ENCODE peak calls at places on chromosomes 11 and 22, in nine cellular contexts. One of them, this sample, is unnamed. For H3K4me1, the result is how much of the 10 kb centered on the place peaks cover.

GRCh38 chr11:129895126-129896041 is at the start of gene NFRKB:
- DNase-seq in ovary: peak
- DNase-seq in suprapubic skin: peak
- DNase-seq in prostate gland: peak
- DNase-seq in testis: peak
- DNase-seq in heart left ventricle: peak
- DNase-seq in A549: peak
- DNase-seq in uterus: peak
- DNase-seq in transverse colon: peak
- DNase-seq in this sample: peak

GRCh38 chr11:35146074-35146521 is 7.1 kb downstream of the CD44 start:
- DNase-seq in ovary: no peak
- DNase-seq in suprapubic skin: no peak
- DNase-seq in prostate gland: no peak
- DNase-seq in testis: no peak
- DNase-seq in heart left ventricle: no peak
- DNase-seq in A549: no peak
- DNase-seq in uterus: no peak
- DNase-seq in transverse colon: peak
- DNase-seq in this sample: no peak

GRCh38 chr11:71379722-71380121 is 68.5 kb downstream of the DHCR7 start:
- DNase-seq in ovary: no peak
- DNase-seq in suprapubic skin: no peak
- DNase-seq in prostate gland: no peak
- DNase-seq in testis: no peak
- DNase-seq in heart left ventricle: no peak
- DNase-seq in A549: no peak
- DNase-seq in uterus: no peak
- DNase-seq in transverse colon: no peak
- DNase-seq in this sample: no peak

GRCh38 chr11:70699294-70700221 is 301.2 kb downstream of the CTTN start:
- DNase-seq in ovary: no peak
- DNase-seq in suprapubic skin: no peak
- DNase-seq in prostate gland: no peak
- DNase-seq in testis: no peak
- DNase-seq in heart left ventricle: no peak
- DNase-seq in A549: no peak
- DNase-seq in uterus: no peak
- DNase-seq in transverse colon: no peak
- DNase-seq in this sample: no peak

GRCh38 chr11:102551188-102551781 is 20.7 kb upstream of the MMP7 start:
- DNase-seq in ovary: no peak
- DNase-seq in suprapubic skin: no peak
- DNase-seq in prostate gland: no peak
- DNase-seq in testis: no peak
- DNase-seq in heart left ventricle: no peak
- DNase-seq in A549: no peak
- DNase-seq in uterus: no peak
- DNase-seq in transverse colon: no peak
- DNase-seq in this sample: no peak

GRCh38 chr11:86888164-86888977 is 66.8 kb downstream of the FZD4 start:
- DNase-seq in ovary: no peak
- DNase-seq in suprapubic skin: no peak
- DNase-seq in prostate gland: no peak
- DNase-seq in testis: no peak
- DNase-seq in heart left ventricle: no peak
- DNase-seq in A549: no peak
- DNase-seq in uterus: no peak
- DNase-seq in transverse colon: no peak
- DNase-seq in this sample: no peak

GRCh38 chr11:13316528-13316961 is 39.0 kb downstream of the BMAL1 start:
- DNase-seq in ovary: peak
- DNase-seq in suprapubic skin: peak
- DNase-seq in prostate gland: no peak
- DNase-seq in testis: no peak
- DNase-seq in heart left ventricle: no peak
- DNase-seq in A549: no peak
- DNase-seq in uterus: peak
- DNase-seq in transverse colon: no peak
- DNase-seq in this sample: no peak

GRCh38 chr22:19882446-19883381 is 28.0 kb upstream of the GNB1L start:
- DNase-seq in ovary: peak
- DNase-seq in suprapubic skin: peak
- DNase-seq in prostate gland: no peak
- DNase-seq in testis: no peak
- DNase-seq in heart left ventricle: peak
- DNase-seq in A549: no peak
- DNase-seq in uterus: peak
- DNase-seq in transverse colon: no peak
- DNase-seq in this sample: no peak

GRCh38 chr11:116503216-116504160 is 269.3 kb downstream of the BUD13 start:
- DNase-seq in ovary: no peak
- DNase-seq in suprapubic skin: no peak
- DNase-seq in prostate gland: no peak
- DNase-seq in testis: no peak
- DNase-seq in heart left ventricle: no peak
- DNase-seq in A549: no peak
- DNase-seq in uterus: no peak
- DNase-seq in transverse colon: no peak
- DNase-seq in this sample: no peak

GRCh38 chr11:59754494-59754858 is 700 bp upstream of the STX3 start:
- DNase-seq in ovary: peak
- DNase-seq in suprapubic skin: no peak
- DNase-seq in prostate gland: peak
- DNase-seq in testis: peak
- DNase-seq in heart left ventricle: peak
- DNase-seq in A549: no peak
- DNase-seq in uterus: peak
- DNase-seq in transverse colon: peak
- DNase-seq in this sample: no peak

GRCh38 chr11:12074529-12075195 is 35.7 kb upstream of the MICAL2 start:
- DNase-seq in ovary: no peak
- DNase-seq in suprapubic skin: peak
- DNase-seq in prostate gland: no peak
- DNase-seq in testis: no peak
- DNase-seq in heart left ventricle: no peak
- DNase-seq in A549: no peak
- DNase-seq in uterus: no peak
- DNase-seq in transverse colon: no peak
- DNase-seq in this sample: no peak

GRCh38 chr11:128453444-128454336 is 133.7 kb downstream of the ETS1 start:
- DNase-seq in ovary: peak
- DNase-seq in suprapubic skin: no peak
- DNase-seq in prostate gland: peak
- DNase-seq in testis: peak
- DNase-seq in heart left ventricle: peak
- DNase-seq in A549: no peak
- DNase-seq in uterus: peak
- DNase-seq in transverse colon: peak
- DNase-seq in this sample: no peak

GRCh38 chr22:49548356-49549202 is 279.1 kb downstream of the BRD1 start:
- DNase-seq in ovary: no peak
- DNase-seq in suprapubic skin: peak
- DNase-seq in prostate gland: no peak
- DNase-seq in testis: no peak
- DNase-seq in heart left ventricle: no peak
- DNase-seq in A549: no peak
- DNase-seq in uterus: no peak
- DNase-seq in transverse colon: no peak
- DNase-seq in this sample: no peak

DNA sequence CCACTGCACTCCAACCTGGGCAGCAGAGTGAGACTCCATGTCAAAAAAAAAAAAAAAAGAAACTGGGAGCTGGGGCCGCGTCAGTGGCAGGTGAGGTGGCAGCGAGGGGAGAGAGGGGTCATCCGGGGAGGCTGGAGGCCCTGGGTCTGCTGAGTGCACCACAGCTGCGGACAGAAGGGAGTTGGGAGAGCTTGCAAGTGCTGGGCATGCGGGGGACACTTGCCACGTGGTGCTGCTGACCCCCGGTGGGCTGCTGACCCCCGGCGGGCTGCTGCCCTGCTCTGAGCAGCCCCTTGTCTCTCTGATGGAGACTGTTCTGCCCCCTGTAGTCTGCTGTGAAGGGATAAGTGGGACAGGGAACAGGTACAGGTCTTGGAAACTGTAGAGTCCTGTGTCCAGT is 2.6 kb downstream of the DRAP1 start:
- DNase-seq in ovary: no peak
- DNase-seq in suprapubic skin: no peak
- DNase-seq in prostate gland: no peak
- DNase-seq in testis: no peak
- DNase-seq in heart left ventricle: no peak
- DNase-seq in A549: no peak
- DNase-seq in uterus: no peak
- DNase-seq in transverse colon: no peak
- DNase-seq in this sample: no peak
- TF ChIP-seq POLR2A in ovary: no peak
- TF ChIP-seq POLR2A in suprapubic skin: no peak
- TF ChIP-seq POLR2A in prostate gland: no peak
- TF ChIP-seq POLR2A in testis: no peak
- TF ChIP-seq POLR2A in heart left ventricle: no peak
- TF ChIP-seq POLR2A in A549: no peak
- TF ChIP-seq POLR2A in uterus: no peak
- TF ChIP-seq POLR2A in transverse colon: no peak
- TF ChIP-seq POLR2A in this sample: no peak

DNA sequence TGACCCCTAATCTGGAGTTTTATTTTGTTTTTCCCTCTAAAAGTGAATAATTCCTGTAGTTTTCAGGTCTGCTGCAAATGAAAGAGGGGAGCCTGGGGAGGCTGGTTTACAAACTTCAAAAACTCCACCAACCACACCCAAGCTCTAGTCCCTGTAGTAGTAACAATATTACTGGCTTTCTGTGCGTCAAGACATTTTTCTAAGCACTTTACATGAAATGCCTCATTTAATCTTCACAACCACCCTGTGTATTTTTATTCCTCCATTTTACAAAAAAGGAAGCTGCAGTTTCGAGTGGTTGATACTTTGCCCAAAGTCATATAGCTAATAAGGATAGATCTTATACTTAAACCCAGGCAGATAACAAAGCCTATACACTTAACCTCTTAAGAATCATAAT is 23.5 kb downstream of the CTNND1 start:
- DNase-seq in ovary: no peak
- DNase-seq in suprapubic skin: no peak
- DNase-seq in prostate gland: no peak
- DNase-seq in testis: no peak
- DNase-seq in heart left ventricle: no peak
- DNase-seq in A549: no peak
- DNase-seq in uterus: no peak
- DNase-seq in transverse colon: no peak
- DNase-seq in this sample: no peak
- H3K4me1 ChIP-seq in ovary: under half
- H3K4me1 ChIP-seq in suprapubic skin: half or more
- H3K4me1 ChIP-seq in prostate gland: under half
- H3K4me1 ChIP-seq in testis: under half
- H3K4me1 ChIP-seq in heart left ventricle: half or more
- H3K4me1 ChIP-seq in A549: half or more
- H3K4me1 ChIP-seq in uterus: under half
- H3K4me1 ChIP-seq in transverse colon: half or more
- H3K4me1 ChIP-seq in this sample: under half

GRCh38 chr11:44806631-44807030 is 79.9 kb downstream of the TSPAN18 start:
- DNase-seq in ovary: no peak
- DNase-seq in suprapubic skin: no peak
- DNase-seq in prostate gland: no peak
- DNase-seq in testis: no peak
- DNase-seq in heart left ventricle: no peak
- DNase-seq in A549: no peak
- DNase-seq in uterus: no peak
- DNase-seq in transverse colon: no peak
- DNase-seq in this sample: no peak

GRCh38 chr11:44805152-44805461 is 78.3 kb downstream of the TSPAN18 start:
- DNase-seq in ovary: no peak
- DNase-seq in suprapubic skin: no peak
- DNase-seq in prostate gland: no peak
- DNase-seq in testis: no peak
- DNase-seq in heart left ventricle: no peak
- DNase-seq in A549: no peak
- DNase-seq in uterus: no peak
- DNase-seq in transverse colon: no peak
- DNase-seq in this sample: no peak

GRCh38 chr11:44808053-44808753 is 81.4 kb downstream of the TSPAN18 start:
- DNase-seq in ovary: no peak
- DNase-seq in suprapubic skin: no peak
- DNase-seq in prostate gland: no peak
- DNase-seq in testis: no peak
- DNase-seq in heart left ventricle: no peak
- DNase-seq in A549: no peak
- DNase-seq in uterus: no peak
- DNase-seq in transverse colon: no peak
- DNase-seq in this sample: no peak

GRCh38 chr11:44805596-44805995 is 78.8 kb downstream of the TSPAN18 start:
- DNase-seq in ovary: no peak
- DNase-seq in suprapubic skin: no peak
- DNase-seq in prostate gland: no peak
- DNase-seq in testis: no peak
- DNase-seq in heart left ventricle: no peak
- DNase-seq in A549: no peak
- DNase-seq in uterus: no peak
- DNase-seq in transverse colon: no peak
- DNase-seq in this sample: no peak

DNA sequence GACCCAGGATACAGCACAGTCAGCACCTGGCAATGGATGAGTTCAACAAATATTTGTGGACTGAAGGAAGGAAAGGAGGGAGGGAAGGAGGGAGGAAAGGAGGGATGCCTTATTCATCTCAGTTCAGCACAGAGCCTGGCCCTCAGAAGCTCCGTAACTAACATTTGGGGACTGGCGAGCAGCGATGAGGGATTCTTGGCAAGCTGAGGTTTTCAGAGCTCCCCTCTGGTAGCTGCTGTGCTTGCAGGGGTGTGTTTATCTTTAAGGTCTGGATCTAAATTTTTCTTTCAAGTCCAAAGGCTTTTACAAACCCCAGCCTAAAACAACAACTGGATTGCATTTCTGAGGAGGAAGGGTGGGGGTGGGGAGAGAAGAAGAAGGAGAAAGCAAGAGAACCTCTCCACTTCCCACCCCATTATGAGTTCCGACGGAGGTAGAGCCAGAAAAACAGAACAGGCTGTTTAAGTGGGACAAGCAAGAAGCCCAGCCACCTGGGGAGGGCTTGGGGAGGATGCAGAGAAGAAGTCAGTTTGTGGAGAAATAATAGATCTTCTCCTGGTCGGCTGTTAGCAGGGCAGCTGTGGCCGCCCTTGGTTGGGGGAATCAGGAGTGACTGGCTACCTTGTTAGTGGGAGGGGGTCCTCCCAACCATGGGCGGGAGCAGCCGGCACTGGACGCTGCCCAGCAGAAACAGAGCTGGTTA is 77.8 kb downstream of the TSPAN18 start:
- DNase-seq in ovary: no peak
- DNase-seq in suprapubic skin: no peak
- DNase-seq in prostate gland: no peak
- DNase-seq in testis: no peak
- DNase-seq in heart left ventricle: no peak
- DNase-seq in A549: no peak
- DNase-seq in uterus: peak
- DNase-seq in transverse colon: no peak
- DNase-seq in this sample: no peak
- H3K4me3 ChIP-seq in ovary: no peak
- H3K4me3 ChIP-seq in suprapubic skin: no peak
- H3K4me3 ChIP-seq in prostate gland: no peak
- H3K4me3 ChIP-seq in testis: no peak
- H3K4me3 ChIP-seq in heart left ventricle: no peak
- H3K4me3 ChIP-seq in A549: no peak
- H3K4me3 ChIP-seq in uterus: no peak
- H3K4me3 ChIP-seq in transverse colon: no peak
- H3K4me3 ChIP-seq in this sample: no peak

GRCh38 chr11:75592699-75593098 is 30.6 kb downstream of the SERPINH1 start:
- DNase-seq in ovary: no peak
- DNase-seq in suprapubic skin: no peak
- DNase-seq in prostate gland: no peak
- DNase-seq in testis: no peak
- DNase-seq in heart left ventricle: no peak
- DNase-seq in A549: no peak
- DNase-seq in uterus: no peak
- DNase-seq in transverse colon: peak
- DNase-seq in this sample: no peak
- TF ChIP-seq POLR2A in ovary: no peak
- TF ChIP-seq POLR2A in suprapubic skin: no peak
- TF ChIP-seq POLR2A in prostate gland: no peak
- TF ChIP-seq POLR2A in testis: no peak
- TF ChIP-seq POLR2A in heart left ventricle: no peak
- TF ChIP-seq POLR2A in A549: no peak
- TF ChIP-seq POLR2A in uterus: no peak
- TF ChIP-seq POLR2A in transverse colon: no peak
- TF ChIP-seq POLR2A in this sample: no peak